ENCODE peak calls at places on chromosomes 1 and 21, in four cellular contexts. G is neural progenitor cell, Q is endodermal cell, W is astrocyte of the spinal cord. E is an unnamed sample.

GRCh38 chr1:176888471-176889032 is 276.0 kb downstream of the ASTN1 start:
- DNase-seq in G (no peak), Q (no peak), W (no peak), E (no peak)

GRCh38 chr1:158537609-158538008 is 16.6 kb downstream of the OR6Y1 start:
- DNase-seq in G (no peak), Q (no peak), W (no peak), E (no peak)

GRCh38 chr1:225919906-225920305 is 4.1 kb downstream of the PYCR2 start:
- DNase-seq in G (no peak), Q (no peak), W (peak; percentile 85), E (no peak)

GRCh38 chr1:70397013-70397412 is 14.1 kb upstream of the CTH start:
- DNase-seq in G (no peak), Q (no peak), W (no peak), E (no peak)

GRCh38 chr1:8666394-8667167 is 150.9 kb downstream of the RERE start:
- DNase-seq in G (no peak), Q (no peak), W (peak; percentile 54), E (no peak)

GRCh38 chr1:100700586-100700985 is 19.0 kb upstream of the VCAM1 start:
- DNase-seq in G (no peak), Q (no peak), W (no peak), E (no peak)

GRCh38 chr1:201505505-201505893 is 1.4 kb downstream of the CSRP1 start:
- DNase-seq in G (peak; percentile 77), Q (peak; percentile 72), W (peak; percentile 64), E (no peak)

GRCh38 chr21:45102391-45102932 is 28.1 kb downstream of the ADARB1 start:
- DNase-seq in G (no peak), Q (no peak), W (no peak), E (no peak)

GRCh38 chr1:67710417-67710816 is 25.4 kb downstream of the GADD45A start:
- DNase-seq in G (no peak), Q (no peak), W (peak; percentile 81), E (no peak)

GRCh38 chr1:245843101-245843500 is 664.0 kb downstream of the SMYD3 start:
- DNase-seq in G (no peak), Q (no peak), W (no peak), E (no peak)

GRCh38 chr1:41629571-41629970 is 145.1 kb upstream of the EDN2 start:
- DNase-seq in G (no peak), Q (peak; percentile 13), W (peak; percentile 94), E (no peak)

GRCh38 chr1:43653339-43653738 is 3.4 kb downstream of the KDM4A start:
- DNase-seq in G (peak; percentile 63), Q (peak; percentile 86), W (peak; percentile 39), E (no peak)

GRCh38 chr1:3636531-3636930 is 11.7 kb downstream of the TPRG1L start:
- DNase-seq in G (no peak), Q (no peak), W (no peak), E (no peak)

GRCh38 chr1:37763791-37764741 is 854 bp downstream of the EPHA10 start:
- DNase-seq in G (peak; percentile 95), Q (peak; percentile 95), W (peak; percentile 24), E (peak; percentile 70)

GRCh38 chr21:42641311-42642218 is 11.9 kb upstream of the PDE9A start:
- DNase-seq in G (no peak), Q (no peak), W (no peak), E (no peak)

GRCh38 chr1:174874337-174875053 is 125.3 kb upstream of the CACYBP start:
- DNase-seq in G (peak; percentile 39), Q (peak; percentile 79), W (no peak), E (peak; percentile 52)

GRCh38 chr1:64265141-64265540 is 61.7 kb downstream of the UBE2U start:
- DNase-seq in G (no peak), Q (no peak), W (no peak), E (no peak)

GRCh38 chr1:93615201-93616150 is 66.2 kb downstream of the BCAR3 start:
- DNase-seq in G (no peak), Q (peak; percentile 93), W (peak; percentile 77), E (no peak)

GRCh38 chr1:36440044-36440443 is 10.2 kb downstream of the OSCP1 start:
- DNase-seq in G (no peak), Q (no peak), W (no peak), E (no peak)

GRCh38 chr21:44918581-44919033 is 2.1 kb downstream of the ITGB2 start:
- DNase-seq in G (peak; percentile 62), Q (peak; percentile 80), W (no peak), E (no peak)

GRCh38 chr1:218930879-218931278 is 242.8 kb upstream of the LYPLAL1 start:
- DNase-seq in G (no peak), Q (no peak), W (peak; percentile 22), E (no peak)

GRCh38 chr21:45819478-45820170 is 161.9 kb upstream of the COL6A1 start:
- DNase-seq in G (no peak), Q (no peak), W (peak; percentile 9), E (no peak)

GRCh38 chr21:35059742-35060141 is 10.6 kb upstream of the RUNX1 start:
- DNase-seq in G (no peak), Q (no peak), W (no peak), E (no peak)

GRCh38 chr1:243974451-243975292 is 76.4 kb upstream of the ZBTB18 start:
- DNase-seq in G (peak; percentile 52), Q (peak; percentile 72), W (peak; percentile 21), E (no peak)

GRCh38 chr1:6352138-6352563 is 41.4 kb downstream of the ACOT7 start:
- DNase-seq in G (no peak), Q (peak; percentile 92), W (no peak), E (peak; percentile 72)

GRCh38 chr1:100622037-100622436 is 84.1 kb downstream of the GPR88 start:
- DNase-seq in G (peak; percentile 7), Q (peak; percentile 70), W (peak; percentile 98), E (no peak)

GRCh38 chr1:209613351-209614150 is 30.0 kb downstream of the CAMK1G start:
- DNase-seq in G (no peak), Q (no peak), W (no peak), E (no peak)

DNA sequence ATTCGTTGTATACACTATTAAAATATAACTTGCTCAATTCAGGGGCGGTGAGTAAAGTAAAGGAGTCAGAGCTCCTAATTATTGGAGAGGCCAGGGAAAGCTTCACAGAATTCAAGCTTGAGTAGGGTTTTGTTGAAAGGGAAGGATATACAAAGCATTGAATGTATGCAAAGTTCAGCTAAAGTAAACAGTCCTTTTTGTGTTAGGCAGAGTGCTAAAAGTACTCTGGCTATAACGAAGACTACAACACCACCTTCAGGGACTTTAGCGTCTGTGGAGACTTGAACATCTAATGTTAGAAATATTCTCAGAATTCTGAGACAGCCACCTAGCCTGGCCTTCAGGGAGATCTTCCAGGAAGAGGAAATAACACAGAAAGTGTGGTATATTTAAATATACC is 1.1 kb downstream of the FALEC start:
- DNase-seq in G (no peak), Q (no peak), W (peak; percentile 19), E (no peak)
- TF ChIP-seq CTCF in G (no peak), Q (no peak), W (peak; percentile 23), E (no peak)

GRCh38 chr1:240091614-240092300 is at the start of gene FMN2:
- DNase-seq in G (peak; percentile 88), Q (peak; percentile 88), W (peak; percentile 55), E (peak; percentile 45)
- TF ChIP-seq CTCF in G (peak; percentile 11), Q (peak; percentile 19), W (no peak), E (no peak)

DNA sequence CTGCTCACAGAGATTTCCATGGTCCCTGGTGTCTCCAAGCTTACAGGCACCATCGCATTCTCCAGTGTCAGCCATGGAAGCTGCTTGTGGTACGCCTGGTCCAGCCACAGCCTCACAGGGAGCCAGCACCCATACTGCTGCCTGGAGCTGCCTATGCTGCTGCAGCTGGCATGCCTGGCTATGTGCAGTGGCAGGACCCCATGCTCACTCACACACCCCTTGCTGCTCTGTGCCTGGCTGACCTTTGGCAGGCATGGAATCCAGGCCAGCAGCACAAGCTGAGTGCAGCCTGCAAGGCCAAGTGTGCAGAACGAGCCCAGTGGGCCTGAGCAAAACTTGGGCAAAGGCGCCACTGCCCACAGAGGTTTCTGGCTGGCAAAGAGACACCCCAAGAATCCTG is 26.4 kb upstream of the DENND1B start:
- DNase-seq in G (no peak), Q (peak; percentile 51), W (no peak), E (no peak)
- TF ChIP-seq CTCF in G (no peak), Q (no peak), W (no peak), E (no peak)

DNA sequence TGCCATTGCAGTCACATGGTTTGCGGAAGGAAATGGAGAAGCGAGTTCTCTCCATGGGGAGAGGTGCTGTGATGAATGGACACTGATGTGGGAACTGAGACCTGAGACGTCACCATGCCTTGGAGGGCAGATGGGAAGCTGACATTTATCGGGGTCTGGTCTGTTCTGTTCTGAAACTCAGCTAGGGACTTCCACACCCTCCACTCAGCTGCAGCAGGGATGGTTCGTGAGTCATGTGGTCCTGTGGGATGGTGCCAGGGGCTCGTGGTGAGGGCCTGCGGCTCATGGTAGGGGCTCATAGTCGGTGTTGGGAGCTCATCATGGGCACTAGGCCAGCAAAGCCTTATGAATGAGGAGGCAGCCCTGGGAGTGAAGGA is 6.1 kb downstream of the GPR137B start:
- DNase-seq in G (no peak), Q (no peak), W (peak; percentile 36), E (no peak)
- TF ChIP-seq CTCF in G (no peak), Q (no peak), W (no peak), E (no peak)

GRCh38 chr1:197352011-197352410 is 84.0 kb downstream of the CRB1 start:
- DNase-seq in G (no peak), Q (no peak), W (no peak), E (no peak)
- TF ChIP-seq CTCF in G (no peak), Q (no peak), W (no peak), E (no peak)

GRCh38 chr1:153058154-153058553 is 842 bp upstream of the SPRR2A start:
- DNase-seq in G (no peak), Q (no peak), W (no peak), E (no peak)
- TF ChIP-seq CTCF in G (no peak), Q (no peak), W (no peak), E (no peak)

GRCh38 chr1:228219245-228219961 is 11.6 kb downstream of the OBSCN start:
- DNase-seq in G (no peak), Q (no peak), W (no peak), E (no peak)

GRCh38 chr1:228218513-228219244 is 10.8 kb downstream of the OBSCN start:
- DNase-seq in G (no peak), Q (no peak), W (no peak), E (no peak)

GRCh38 chr1:228216371-228217320 is 8.8 kb downstream of the OBSCN start:
- DNase-seq in G (no peak), Q (no peak), W (no peak), E (no peak)

GRCh38 chr1:228215663-228216116 is 7.8 kb downstream of the OBSCN start:
- DNase-seq in G (no peak), Q (no peak), W (no peak), E (no peak)

DNA sequence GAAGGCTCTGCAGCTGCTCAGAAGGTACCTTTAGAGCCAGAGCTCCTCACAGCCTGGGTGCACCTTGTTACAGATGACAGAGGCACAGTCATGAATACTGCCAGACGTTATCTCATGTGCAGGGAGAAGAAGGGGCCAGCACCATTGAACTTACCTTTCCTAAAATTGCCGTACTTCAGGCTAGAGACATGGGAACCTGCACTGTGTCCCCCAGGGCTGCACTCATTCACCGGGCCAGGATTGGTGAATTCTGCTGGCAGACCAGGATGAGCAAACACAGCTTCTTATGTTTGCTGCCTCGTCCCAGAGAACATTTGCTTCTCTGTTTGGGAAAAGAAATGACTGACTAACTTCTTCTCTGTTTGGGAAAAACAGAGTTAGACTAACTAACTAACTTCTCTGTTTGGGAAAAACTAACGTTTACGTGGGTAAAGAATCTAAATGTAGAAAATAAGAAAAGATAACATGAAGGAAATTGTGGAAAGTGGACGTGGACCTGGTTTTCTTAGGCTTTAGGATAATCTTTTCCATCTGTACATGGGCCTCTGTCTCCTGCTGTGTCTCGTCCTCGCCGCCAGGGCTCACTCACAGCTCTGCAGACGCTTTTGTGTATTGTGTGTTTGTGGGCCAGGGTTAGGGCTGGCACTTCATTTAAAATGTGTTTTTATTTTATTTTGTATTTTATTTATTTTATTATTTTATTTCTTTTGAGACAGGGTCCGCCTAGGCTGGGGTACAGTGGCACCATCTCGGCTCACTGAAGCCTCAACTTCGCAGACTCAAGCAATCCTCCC is 9.9 kb downstream of the OBSCN start:
- DNase-seq in G (no peak), Q (peak; percentile 65), W (no peak), E (no peak)
- TF ChIP-seq CTCF in G (no peak), Q (peak; percentile 75), W (peak; percentile 45), E (no peak)

E was measured in mucosa of descending colon.